ENCODE peak calls at places on chromosome 15, in five cellular contexts. M, F, E, R and B are unnamed samples.
A peak's percentile ranks its signal among the peaks of the same experiment; 100 is the strongest.

GRCh38 chr15:94234300-94234699 is 2.9 kb downstream of the MCTP2 start:
- DNase-seq in M (no peak), F (no peak), E (no peak), R (no peak), B (no peak)

GRCh38 chr15:52255008-52255407 is 40.6 kb downstream of the MYO5C start:
- DNase-seq in M (no peak), F (no peak), E (no peak), R (no peak), B (no peak)

GRCh38 chr15:91529534-91529933 is 324.0 kb upstream of the SLCO3A1 start:
- DNase-seq in M (no peak), F (no peak), E (no peak), R (no peak), B (no peak)

GRCh38 chr15:74808840-74809229 is 3.8 kb upstream of the LMAN1L start:
- DNase-seq in M (no peak), F (no peak), E (no peak), R (no peak), B (no peak)

GRCh38 chr15:74050127-74050526 is 32.2 kb downstream of the GOLGA6A start:
- DNase-seq in M (no peak), F (no peak), E (no peak), R (no peak), B (no peak)

GRCh38 chr15:97968380-97968779 is 7.9 kb downstream of the ARRDC4 start:
- DNase-seq in M (no peak), F (no peak), E (no peak), R (no peak), B (no peak)

GRCh38 chr15:38702178-38702912 is 137.7 kb upstream of the RASGRP1 start:
- DNase-seq in M (no peak), F (no peak), E (no peak), R (no peak), B (no peak)

GRCh38 chr15:56943398-56943797 is 25.0 kb downstream of the TCF12 start:
- DNase-seq in M (no peak), F (no peak), E (no peak), R (no peak), B (no peak)

GRCh38 chr15:100224206-100225185 is 117.3 kb downstream of the ADAMTS17 start:
- DNase-seq in M (no peak), F (no peak), E (no peak), R (no peak), B (no peak)

GRCh38 chr15:29670945-29671307 is 151.3 kb downstream of the TJP1 start:
- DNase-seq in M (no peak), F (no peak), E (peak; percentile 37), R (no peak), B (no peak)

GRCh38 chr15:92510163-92510882 is 116.6 kb downstream of the ST8SIA2 start:
- DNase-seq in M (peak; percentile 85), F (no peak), E (no peak), R (no peak), B (no peak)

GRCh38 chr15:81992523-81992922 is 53.3 kb downstream of the MEX3B start:
- DNase-seq in M (no peak), F (no peak), E (no peak), R (no peak), B (no peak)

GRCh38 chr15:29571728-29572454 is 250.4 kb downstream of the TJP1 start:
- DNase-seq in M (no peak), F (no peak), E (no peak), R (no peak), B (no peak)

GRCh38 chr15:52797625-52798501 is 7.7 kb upstream of the ONECUT1 start:
- DNase-seq in M (no peak), F (no peak), E (no peak), R (no peak), B (no peak)

GRCh38 chr15:79721256-79721655 is 175.6 kb downstream of the MTHFS start:
- DNase-seq in M (no peak), F (no peak), E (no peak), R (no peak), B (no peak)

GRCh38 chr15:69893863-69894262 is 203.9 kb downstream of the TLE3 start:
- DNase-seq in M (no peak), F (no peak), E (peak; percentile 87), R (no peak), B (no peak)

GRCh38 chr15:89090791-89091666 is 2.8 kb downstream of the ABHD2 start:
- DNase-seq in M (no peak), F (peak; percentile 87), E (peak; percentile 81), R (no peak), B (no peak)

GRCh38 chr15:57306944-57307411 is 69.3 kb upstream of the CGNL1 start:
- DNase-seq in M (no peak), F (peak; percentile 65), E (no peak), R (no peak), B (peak; percentile 84)

GRCh38 chr15:100211855-100212850 is 129.6 kb downstream of the ADAMTS17 start:
- DNase-seq in M (no peak), F (no peak), E (no peak), R (no peak), B (no peak)

GRCh38 chr15:28943146-28943545 is 57.4 kb downstream of the APBA2 start:
- DNase-seq in M (no peak), F (peak; percentile 53), E (no peak), R (no peak), B (no peak)

GRCh38 chr15:23690450-23690852 is 3.3 kb upstream of the NDN start:
- DNase-seq in M (no peak), F (peak; percentile 89), E (peak; percentile 87), R (no peak), B (no peak)

GRCh38 chr15:49589030-49589429 is 31.6 kb downstream of the FAM227B start:
- DNase-seq in M (no peak), F (no peak), E (no peak), R (no peak), B (no peak)

GRCh38 chr15:37638139-37638538 is 296.3 kb upstream of the TMCO5A start:
- DNase-seq in M (no peak), F (no peak), E (no peak), R (no peak), B (no peak)

GRCh38 chr15:89441295-89441762 is 55.1 kb downstream of the RHCG start:
- DNase-seq in M (no peak), F (no peak), E (no peak), R (no peak), B (no peak)

GRCh38 chr15:57565326-57565725 is 26.4 kb upstream of the MYZAP start:
- DNase-seq in M (no peak), F (no peak), E (no peak), R (no peak), B (no peak)

GRCh38 chr15:68214838-68215234 is 9.7 kb upstream of the CALML4 start:
- DNase-seq in M (no peak), F (peak; percentile 41), E (no peak), R (no peak), B (no peak)